ENCODE peak calls at places on chromosomes 3 and 15, in four cellular contexts. One of them, this sample, is unnamed.
A peak's percentile ranks its signal among the peaks of the same experiment; 100 is the strongest.

GRCh38 chr3:99674086-99674789 is 35.8 kb downstream of the COL8A1 start:
- DNase-seq in mammary epithelial cell: peak; percentile 78
- DNase-seq in fibroblast of lung: peak; percentile 88
- DNase-seq in K562: no peak
- DNase-seq in this sample: no peak

GRCh38 chr15:83283813-83284562 is 476 bp downstream of the BNC1 start:
- DNase-seq in K562: no peak
- DNase-seq in fibroblast of lung: peak; percentile 39
- DNase-seq in mammary epithelial cell: peak; percentile 54
- DNase-seq in this sample: no peak

GRCh38 chr15:23823508-23823907 is 136.4 kb upstream of the NDN start:
- DNase-seq in mammary epithelial cell: no peak
- DNase-seq in K562: peak; percentile 20
- DNase-seq in fibroblast of lung: no peak
- DNase-seq in this sample: no peak

GRCh38 chr3:20622304-20622703 is 436.3 kb upstream of the SGO1 start:
- DNase-seq in K562: no peak
- DNase-seq in fibroblast of lung: peak; percentile 62
- DNase-seq in mammary epithelial cell: peak; percentile 3
- DNase-seq in this sample: no peak

GRCh38 chr15:97009036-97009555 is 678.6 kb downstream of the NR2F2 start:
- DNase-seq in fibroblast of lung: peak; percentile 33
- DNase-seq in mammary epithelial cell: no peak
- DNase-seq in K562: no peak
- DNase-seq in this sample: no peak

GRCh38 chr3:141288331-141288990 is 56.8 kb downstream of the PXYLP1 start:
- DNase-seq in mammary epithelial cell: no peak
- DNase-seq in fibroblast of lung: no peak
- DNase-seq in K562: no peak
- DNase-seq in this sample: no peak

GRCh38 chr15:89714775-89715174 is 24.2 kb downstream of the WDR93 start:
- DNase-seq in mammary epithelial cell: no peak
- DNase-seq in fibroblast of lung: no peak
- DNase-seq in K562: no peak
- DNase-seq in this sample: no peak

GRCh38 chr15:80679167-80679804 is 15.8 kb upstream of the ABHD17C start:
- DNase-seq in mammary epithelial cell: peak; percentile 85
- DNase-seq in fibroblast of lung: no peak
- DNase-seq in K562: no peak
- DNase-seq in this sample: peak; percentile 47

DNA sequence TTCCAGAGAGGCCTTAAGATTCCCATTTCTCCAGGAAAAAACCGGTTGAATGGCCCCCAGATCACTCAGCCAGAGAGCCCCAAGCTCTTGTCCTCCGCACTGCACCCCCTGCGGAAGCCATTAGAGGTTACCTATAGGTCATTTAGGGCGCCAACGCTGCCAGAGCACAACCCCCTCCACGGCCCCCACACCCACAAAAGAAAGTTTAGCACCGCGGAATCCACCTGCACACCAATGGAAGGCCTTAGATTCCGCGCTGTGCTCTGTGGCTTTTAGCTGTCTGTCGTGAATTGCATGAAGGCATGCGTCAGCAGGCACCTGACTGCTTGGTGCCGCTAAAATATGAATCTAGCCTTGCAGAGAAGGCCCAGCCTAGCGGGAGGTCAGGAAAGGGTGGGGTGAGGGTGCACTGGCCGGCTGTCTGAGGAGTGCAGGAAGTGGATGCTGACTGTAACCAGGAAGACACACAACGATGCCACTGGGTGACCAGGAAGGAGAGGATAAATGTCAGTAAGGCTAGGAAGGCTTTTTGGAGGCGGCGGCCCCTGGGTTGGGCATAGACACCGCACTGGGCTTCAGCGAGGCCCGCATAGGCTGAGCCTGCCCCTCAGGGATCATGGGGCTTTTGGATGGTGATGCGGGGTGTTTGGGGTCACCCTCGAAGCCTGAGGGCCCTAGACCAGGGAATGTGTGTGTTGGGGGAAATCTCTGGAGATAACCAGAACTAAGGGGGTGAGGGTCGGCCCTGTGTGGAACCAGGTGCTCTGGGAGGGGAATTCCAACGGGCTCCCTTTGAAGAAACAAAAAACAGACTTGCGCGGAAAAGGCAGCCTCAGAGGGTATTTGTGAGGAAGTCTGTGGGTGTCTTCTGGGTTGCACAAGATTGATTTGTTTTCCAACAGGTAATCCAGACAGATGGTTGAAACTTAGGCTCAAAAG is 964 bp upstream of the NUP210 start:
- DNase-seq in mammary epithelial cell: no peak
- DNase-seq in K562: peak; percentile 87
- DNase-seq in fibroblast of lung: no peak
- DNase-seq in this sample: peak; percentile 42
- H3K4me3 ChIP-seq in mammary epithelial cell: no peak overlapping the region
- H3K4me3 ChIP-seq in K562: peak overlapping the region; percentile 62
- H3K4me3 ChIP-seq in fibroblast of lung: no peak overlapping the region
- H3K4me3 ChIP-seq in this sample: peak overlapping the region; percentile 69

DNA sequence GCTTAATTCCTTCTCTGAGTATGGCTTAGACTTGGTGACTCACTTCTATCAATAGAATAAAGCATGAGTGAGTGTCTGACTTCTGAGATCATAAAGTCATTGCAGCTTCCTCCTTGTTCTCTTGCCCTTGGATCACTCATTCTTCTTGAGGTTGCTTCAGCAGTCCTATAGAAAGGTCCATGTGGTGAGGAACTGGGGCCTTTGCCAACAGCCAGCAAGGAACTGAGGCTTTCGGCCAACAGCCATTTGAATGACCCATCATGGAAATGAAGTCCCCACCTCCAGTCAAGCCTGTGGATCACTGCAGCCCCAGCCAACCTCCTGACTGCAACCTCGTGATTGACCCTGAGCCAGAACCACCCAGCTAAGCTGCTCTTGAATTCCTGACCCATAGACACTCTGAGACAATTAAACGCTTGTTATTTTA is 84.4 kb downstream of the WDR76 start:
- DNase-seq in K562: no peak
- DNase-seq in mammary epithelial cell: peak; percentile 70
- DNase-seq in fibroblast of lung: peak; percentile 99
- DNase-seq in this sample: no peak
- H3K9ac ChIP-seq in K562: no peak overlapping the region
- H3K9ac ChIP-seq in mammary epithelial cell: no peak overlapping the region
- H3K9ac ChIP-seq in fibroblast of lung: no peak overlapping the region
- H3K9ac ChIP-seq in this sample: no peak overlapping the region

DNA sequence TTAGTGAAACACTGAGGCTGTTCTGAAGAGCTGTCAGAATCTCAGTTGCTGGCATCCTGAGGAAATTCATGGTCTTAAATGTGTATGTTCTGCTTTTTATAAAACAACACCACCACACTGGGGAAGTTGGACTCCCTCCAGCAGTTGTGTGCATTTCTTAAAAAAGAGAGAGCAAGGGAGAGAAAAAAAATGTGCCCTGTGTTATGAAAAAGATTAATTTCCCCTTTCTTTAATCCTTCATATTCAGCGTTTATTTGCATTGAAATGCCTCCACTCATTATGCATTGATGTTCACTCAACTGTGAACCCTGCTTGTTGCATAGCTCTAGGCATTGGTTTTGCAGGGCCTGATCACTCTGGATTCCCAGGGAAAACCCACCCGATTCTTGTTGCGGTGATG is 4.4 kb upstream of the ZNF609 start:
- DNase-seq in fibroblast of lung: no peak
- DNase-seq in mammary epithelial cell: no peak
- DNase-seq in K562: no peak
- DNase-seq in this sample: peak; percentile 29
- H3K4me1 ChIP-seq in fibroblast of lung: peaks cover 2% of the 10 kb centered on the region
- H3K4me1 ChIP-seq in mammary epithelial cell: peaks cover 8% of the 10 kb centered on the region
- H3K4me1 ChIP-seq in K562: peaks cover 34% of the 10 kb centered on the region
- H3K4me1 ChIP-seq in this sample: peaks cover 3% of the 10 kb centered on the region

DNA sequence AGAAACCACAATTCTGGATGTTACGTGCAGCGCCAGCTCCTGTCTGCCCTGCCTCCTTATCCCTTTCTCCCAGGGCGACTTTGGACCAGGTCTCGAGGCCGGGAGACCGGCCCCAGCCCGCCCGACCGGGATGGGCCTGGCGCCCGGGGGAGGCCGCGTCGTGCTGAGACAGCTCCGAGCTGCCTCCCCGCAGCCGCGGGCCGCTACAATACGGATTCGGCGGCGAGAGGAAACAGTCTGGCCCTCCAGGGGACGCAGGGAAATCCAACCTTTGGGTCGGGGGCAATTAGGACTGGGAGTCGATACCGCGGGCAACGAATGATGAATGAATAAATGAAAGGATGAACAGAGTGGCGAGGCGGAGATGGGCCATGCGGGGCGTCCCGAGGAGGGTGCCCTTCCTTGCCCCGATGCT is 535 bp downstream of the GRAMD2A start:
- DNase-seq in K562: no peak
- DNase-seq in mammary epithelial cell: peak; percentile 59
- DNase-seq in fibroblast of lung: no peak
- DNase-seq in this sample: no peak
- H3K4me3 ChIP-seq in K562: no peak overlapping the region
- H3K4me3 ChIP-seq in mammary epithelial cell: peak overlapping the region; percentile 65
- H3K4me3 ChIP-seq in fibroblast of lung: no peak overlapping the region
- H3K4me3 ChIP-seq in this sample: peak overlapping the region; percentile 35

GRCh38 chr15:75723847-75724660 is 11.4 kb upstream of the CSPG4 start:
- DNase-seq in mammary epithelial cell: peak; percentile 90
- DNase-seq in fibroblast of lung: peak; percentile 90
- DNase-seq in K562: peak; percentile 70
- DNase-seq in this sample: peak; percentile 88
- H3K9ac ChIP-seq in mammary epithelial cell: peak overlapping the region; percentile 68
- H3K9ac ChIP-seq in fibroblast of lung: no peak overlapping the region
- H3K9ac ChIP-seq in K562: peak overlapping the region; percentile 76
- H3K9ac ChIP-seq in this sample: peak overlapping the region; percentile 62

GRCh38 chr3:46877671-46878125 is at the start of gene PTH1R:
- DNase-seq in mammary epithelial cell: no peak
- DNase-seq in fibroblast of lung: no peak
- DNase-seq in K562: no peak
- DNase-seq in this sample: no peak
- H3K4me1 ChIP-seq in mammary epithelial cell: peaks cover 11% of the 10 kb centered on the region
- H3K4me1 ChIP-seq in fibroblast of lung: no peaks in the 10 kb centered on the region
- H3K4me1 ChIP-seq in K562: no peaks in the 10 kb centered on the region
- H3K4me1 ChIP-seq in this sample: peaks cover 5% of the 10 kb centered on the region

GRCh38 chr3:35635931-35636683 is 3.2 kb upstream of the ARPP21 start:
- DNase-seq in K562: no peak
- DNase-seq in mammary epithelial cell: no peak
- DNase-seq in fibroblast of lung: no peak
- DNase-seq in this sample: no peak

GRCh38 chr3:35640736-35641135 is 1.4 kb downstream of the ARPP21 start:
- DNase-seq in K562: no peak
- DNase-seq in fibroblast of lung: no peak
- DNase-seq in mammary epithelial cell: no peak
- DNase-seq in this sample: no peak

GRCh38 chr3:35640186-35640584 is 860 bp downstream of the ARPP21 start:
- DNase-seq in mammary epithelial cell: no peak
- DNase-seq in fibroblast of lung: no peak
- DNase-seq in K562: no peak
- DNase-seq in this sample: no peak

GRCh38 chr3:35639251-35640185 is at the start of gene ARPP21:
- DNase-seq in fibroblast of lung: no peak
- DNase-seq in K562: no peak
- DNase-seq in mammary epithelial cell: no peak
- DNase-seq in this sample: no peak

GRCh38 chr3:35638640-35639250 is 580 bp upstream of the ARPP21 start:
- DNase-seq in mammary epithelial cell: no peak
- DNase-seq in fibroblast of lung: no peak
- DNase-seq in K562: no peak
- DNase-seq in this sample: no peak
- H3K4me3 ChIP-seq in mammary epithelial cell: no peak overlapping the region
- H3K4me3 ChIP-seq in fibroblast of lung: no peak overlapping the region
- H3K4me3 ChIP-seq in K562: no peak overlapping the region
- H3K4me3 ChIP-seq in this sample: no peak overlapping the region